ENCODE peak calls at places on chromosome 14, in four cellular contexts. M, O, I and Y are unnamed samples. For H3K4me1 and H3K9me1, the result is how much of the 10 kb centered on the place peaks cover.

GRCh38 chr14:20116748-20117147 is 6.2 kb downstream of the OR4K17 start:
- DNase-seq in I (no peak), O (no peak), M (peak), Y (no peak)

GRCh38 chr14:89720741-89721315 is 233.7 kb downstream of the EFCAB11 start:
- DNase-seq in O (no peak), I (no peak), M (no peak), Y (no peak)

GRCh38 chr14:56417173-56417572 is 162.4 kb upstream of the TMEM260 start:
- DNase-seq in I (no peak), M (no peak), O (no peak), Y (no peak)

GRCh38 chr14:89304972-89305703 is 111.9 kb downstream of the FOXN3 start:
- DNase-seq in I (peak), M (no peak), O (peak), Y (no peak)

GRCh38 chr14:65373011-65373670 is 39.4 kb upstream of the FUT8 start:
- DNase-seq in I (no peak), M (no peak), O (no peak), Y (no peak)

GRCh38 chr14:80959448-80960006 is 4.1 kb downstream of the TSHR start:
- DNase-seq in O (no peak), M (no peak), I (no peak), Y (no peak)

GRCh38 chr14:37150414-37150813 is 22.0 kb downstream of the SLC25A21 start:
- DNase-seq in M (peak), O (peak), I (peak), Y (no peak)

GRCh38 chr14:64704145-64704742 is at the start of gene PLEKHG3:
- DNase-seq in O (peak), I (peak), M (peak), Y (no peak)

GRCh38 chr14:90548455-90548854 is 151.6 kb downstream of the CALM1 start:
- DNase-seq in M (no peak), O (no peak), I (no peak), Y (no peak)

GRCh38 chr14:102295301-102295700 is 9.7 kb downstream of the MOK start:
- DNase-seq in O (peak), I (no peak), M (no peak), Y (no peak)

GRCh38 chr14:95431199-95432145 is 85.0 kb downstream of the SYNE3 start:
- DNase-seq in I (peak), O (peak), M (peak), Y (no peak)

GRCh38 chr14:70888151-70888499 is 19.1 kb upstream of the PCNX1 start:
- DNase-seq in M (no peak), O (no peak), I (no peak), Y (no peak)

GRCh38 chr14:79011091-79011919 is 841.1 kb downstream of the NRXN3 start:
- DNase-seq in I (peak), O (peak), M (peak), Y (peak)

GRCh38 chr14:26370118-26370517 is 227.7 kb downstream of the NOVA1 start:
- DNase-seq in I (peak), O (peak), M (no peak), Y (no peak)

GRCh38 chr14:54722791-54723432 is 156.0 kb downstream of the SAMD4A start:
- DNase-seq in I (peak), O (peak), M (no peak), Y (no peak)

GRCh38 chr14:102633906-102634595 is 41.6 kb downstream of the RCOR1 start:
- DNase-seq in M (no peak), I (no peak), O (no peak), Y (no peak)

GRCh38 chr14:73457050-73457934 is 1.1 kb downstream of the NUMB start:
- DNase-seq in I (peak), O (peak), M (no peak), Y (no peak)

GRCh38 chr14:68365228-68365627 is 427.6 kb downstream of the ZFP36L1 start:
- DNase-seq in M (no peak), O (peak), I (peak), Y (peak)

GRCh38 chr14:102491786-102492522 is 17.6 kb downstream of the ANKRD9 start:
- DNase-seq in O (no peak), I (no peak), M (no peak), Y (no peak)

GRCh38 chr14:101780887-101781239 is 19.4 kb downstream of the PPP2R5C start:
- DNase-seq in M (no peak), O (no peak), I (no peak), Y (no peak)

GRCh38 chr14:100592972-100593371 is 5.8 kb upstream of the BEGAIN start:
- DNase-seq in O (no peak), M (no peak), I (no peak), Y (no peak)

GRCh38 chr14:93967637-93968250 is 8.6 kb downstream of the ASB2 start:
- DNase-seq in M (no peak), O (no peak), I (no peak), Y (no peak)

GRCh38 chr14:41423503-41423902 is 183.2 kb upstream of the LRFN5 start:
- DNase-seq in O (no peak), M (no peak), I (no peak), Y (no peak)

GRCh38 chr14:90608925-90609324 is 207.3 kb downstream of the TTC7B start:
- DNase-seq in I (no peak), M (no peak), O (no peak), Y (no peak)

GRCh38 chr14:88232783-88233182 is 90.3 kb downstream of the KCNK10 start:
- DNase-seq in O (no peak), I (no peak), M (no peak), Y (no peak)

GRCh38 chr14:94536836-94537235 is 24.4 kb upstream of the SERPINA4 start:
- DNase-seq in I (no peak), O (no peak), M (no peak), Y (no peak)

GRCh38 chr14:61752626-61753025 is 9.6 kb upstream of the SNAPC1 start:
- DNase-seq in I (peak), O (peak), M (no peak), Y (no peak)

GRCh38 chr14:38837333-38838048 is 265.5 kb downstream of the SEC23A start:
- DNase-seq in M (no peak), O (no peak), I (no peak), Y (no peak)

GRCh38 chr14:104386281-104386841 is 193.2 kb upstream of the C14orf180 start:
- DNase-seq in I (no peak), M (no peak), O (no peak), Y (no peak)
- H3K4me1 ChIP-seq in I (under half), M (under half), O (under half), Y (under half)

GRCh38 chr14:33897878-33898535 is 52.9 kb downstream of the EGLN3 start:
- DNase-seq in O (no peak), M (no peak), I (no peak), Y (no peak)
- H3K9me1 ChIP-seq in O (under half), M (under half), I (under half), Y (under half)

GRCh38 chr14:76958975-76959710 is 69.4 kb downstream of the IRF2BPL start:
- DNase-seq in M (peak), O (peak), I (peak), Y (peak)
- H3K4me1 ChIP-seq in M (half or more), O (under half), I (half or more), Y (half or more)

DNA sequence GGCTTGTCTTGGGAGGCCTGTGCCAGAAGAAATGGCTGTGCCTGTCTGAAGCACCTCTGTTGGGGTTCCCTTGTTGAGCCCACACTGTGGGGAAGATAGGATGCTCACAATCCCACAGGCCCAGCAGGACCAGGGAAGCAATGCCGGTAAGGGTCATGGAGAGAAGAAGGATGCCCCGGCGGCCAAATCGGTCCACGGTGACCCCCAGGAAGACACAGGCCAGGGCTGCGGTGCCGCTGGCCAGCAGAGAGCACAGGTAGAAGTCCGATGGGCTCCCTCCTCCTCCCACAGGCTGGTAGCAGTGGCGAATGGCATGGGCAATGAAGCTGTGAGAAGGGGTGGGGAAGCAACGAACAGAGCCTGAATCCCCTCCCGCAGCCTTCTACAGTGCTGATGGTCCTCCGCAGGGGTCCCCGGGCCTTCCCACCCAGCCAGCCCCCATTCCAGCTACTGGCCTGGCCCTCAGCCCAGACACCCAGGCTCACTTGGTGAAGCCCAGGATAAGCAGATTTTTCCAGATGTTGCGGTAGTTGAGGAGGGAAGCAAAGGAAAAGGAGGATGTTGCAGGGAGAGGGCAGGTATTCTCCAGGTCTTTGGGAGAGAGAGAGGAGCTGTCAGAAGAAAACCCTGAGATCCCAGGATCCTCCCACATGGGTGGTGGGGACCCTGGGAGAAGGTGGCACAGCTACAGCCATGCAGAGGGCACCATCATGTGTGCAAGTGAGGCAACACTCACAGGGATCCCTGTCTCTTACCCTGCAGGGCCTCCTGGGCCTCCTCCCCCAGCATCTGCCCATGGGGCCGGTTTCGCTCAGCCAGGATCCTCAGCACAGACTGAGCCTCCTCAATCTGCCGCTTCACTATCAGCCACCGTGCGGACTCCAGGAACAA is 5.0 kb downstream of the SLC22A17 start:
- DNase-seq in M (no peak), I (no peak), O (no peak), Y (no peak)
- H3K9me1 ChIP-seq in M (under half), I (under half), O (under half), Y (under half)